ENCODE peak calls at places on chromosomes 13 and 19, in nine cellular contexts. T is HFFc6, C is progenitor cell of endocrine pancreas, P is upper lobe of right lung, A is WTC11, J is cardiac fibroblast, N is BE2C, O is heart right ventricle, D is thoracic aorta. Q is an unnamed sample.

GRCh38 chr13:113946409-113947181 is 27.3 kb downstream of the C13orf46 start:
- DNase-seq in A (no peak), T (no peak), C (no peak), P (no peak), O (no peak), N (no peak), J (no peak), D (peak), Q (no peak)

GRCh38 chr13:39374741-39375189 is 228.2 kb downstream of the LHFPL6 start:
- DNase-seq in N (no peak), J (no peak), P (no peak), O (no peak), T (peak), A (no peak), D (no peak), C (no peak), Q (no peak)

GRCh38 chr19:9881720-9882119 is 46.6 kb downstream of the PIN1 start:
- DNase-seq in A (no peak), J (no peak), P (no peak), N (no peak), T (no peak), O (no peak), C (no peak), D (no peak), Q (no peak)

GRCh38 chr13:21033224-21033855 is 28.0 kb downstream of the LATS2 start:
- DNase-seq in T (peak), C (no peak), J (peak), D (no peak), A (no peak), N (no peak), O (no peak), P (no peak), Q (no peak)

GRCh38 chr19:492091-492531 is 4.2 kb upstream of the MADCAM1 start:
- DNase-seq in C (no peak), P (no peak), N (peak), T (no peak), J (no peak), D (no peak), A (peak), O (no peak), Q (no peak)

GRCh38 chr19:30968210-30968609 is 381.0 kb downstream of the TSHZ3 start:
- DNase-seq in C (no peak), D (no peak), O (no peak), P (no peak), T (no peak), A (peak), N (no peak), J (no peak), Q (no peak)

GRCh38 chr13:113021391-113021790 is 52.4 kb downstream of the MCF2L start:
- DNase-seq in J (no peak), T (no peak), P (no peak), N (no peak), A (no peak), C (no peak), D (no peak), O (peak), Q (no peak)

GRCh38 chr13:51002736-51003135 is 93.1 kb downstream of the RNASEH2B start:
- DNase-seq in T (no peak), N (no peak), D (no peak), P (no peak), A (no peak), O (no peak), C (no peak), J (no peak), Q (no peak)

GRCh38 chr19:38430931-38431330 is 2.6 kb upstream of the RYR1 start:
- DNase-seq in A (no peak), P (no peak), O (no peak), D (no peak), N (no peak), T (no peak), C (no peak), J (no peak), Q (no peak)

GRCh38 chr19:15276620-15277019 is 44.4 kb upstream of the EPHX3 start:
- DNase-seq in J (no peak), O (no peak), T (no peak), A (no peak), C (no peak), D (no peak), N (no peak), P (no peak), Q (no peak)

GRCh38 chr13:75550159-75550567 is 572 bp downstream of the UCHL3 start:
- DNase-seq in C (no peak), T (peak), O (no peak), N (peak), D (peak), J (peak), P (no peak), A (no peak), Q (no peak)

GRCh38 chr19:13256918-13257317 is 106.7 kb downstream of the IER2 start:
- DNase-seq in A (no peak), J (no peak), P (no peak), D (no peak), O (no peak), C (no peak), T (no peak), N (no peak), Q (no peak)

GRCh38 chr13:92838786-92839185 is 387.8 kb upstream of the GPC6 start:
- DNase-seq in O (no peak), T (peak), A (no peak), P (no peak), C (no peak), N (no peak), D (no peak), J (peak), Q (no peak)

GRCh38 chr13:111449041-111449440 is 128.6 kb downstream of the TEX29 start:
- DNase-seq in D (no peak), T (no peak), P (no peak), O (no peak), C (no peak), J (no peak), N (no peak), A (no peak), Q (no peak)

GRCh38 chr13:104937881-104938280 is 1597.6 kb downstream of the EFNB2 start:
- DNase-seq in P (no peak), A (no peak), T (no peak), O (no peak), D (no peak), N (no peak), J (no peak), C (no peak), Q (no peak)

GRCh38 chr13:31797154-31797775 is 57.9 kb downstream of the RXFP2 start:
- DNase-seq in N (no peak), O (no peak), A (no peak), P (no peak), D (no peak), J (peak), T (peak), C (no peak), Q (no peak)

GRCh38 chr19:3028305-3029069 is 593 bp downstream of the TLE2 start:
- DNase-seq in N (no peak), D (no peak), T (no peak), C (peak), P (no peak), J (no peak), A (peak), O (no peak), Q (no peak)

GRCh38 chr13:62019858-62020257 is 604.2 kb upstream of the PCDH20 start:
- DNase-seq in T (no peak), N (no peak), D (no peak), A (no peak), J (no peak), C (no peak), P (no peak), O (no peak), Q (no peak)

GRCh38 chr19:17806945-17807344 is 12.0 kb downstream of the B3GNT3 start:
- DNase-seq in T (no peak), J (no peak), N (no peak), C (no peak), O (no peak), A (no peak), P (no peak), D (no peak), Q (no peak)

GRCh38 chr19:9857920-9858746 is 23.0 kb downstream of the PIN1 start:
- DNase-seq in J (no peak), P (no peak), C (no peak), O (no peak), T (no peak), A (no peak), D (no peak), N (no peak), Q (no peak)

GRCh38 chr19:30406220-30406944 is 34.2 kb downstream of the ZNF536 start:
- DNase-seq in J (no peak), C (no peak), D (no peak), A (peak), N (peak), O (peak), T (no peak), P (no peak), Q (no peak)

GRCh38 chr19:2315818-2316353 is 7.9 kb upstream of the LINGO3 start:
- DNase-seq in T (peak), C (peak), J (peak), D (no peak), N (peak), P (peak), O (peak), A (peak), Q (no peak)

GRCh38 chr13:51066091-51066831 is 44.8 kb downstream of the C13orf42 start:
- DNase-seq in O (no peak), N (no peak), C (no peak), P (no peak), T (no peak), J (no peak), A (no peak), D (no peak), Q (no peak)

GRCh38 chr19:30536975-30537374 is 164.8 kb downstream of the ZNF536 start:
- DNase-seq in P (no peak), O (no peak), N (no peak), T (no peak), D (no peak), J (no peak), A (no peak), C (no peak), Q (no peak)

GRCh38 chr19:491146-491741 is 5.0 kb upstream of the MADCAM1 start:
- DNase-seq in D (no peak), A (peak), P (no peak), C (no peak), O (peak), T (no peak), J (peak), N (peak), Q (no peak)

GRCh38 chr19:50794074-50794777 is 4.0 kb downstream of the ACP4 start:
- DNase-seq in T (no peak), N (peak), P (no peak), J (no peak), O (no peak), D (no peak), C (no peak), A (no peak), Q (no peak)
- TF ChIP-seq CTCF in T (no peak), N (peak), P (no peak), J (peak), O (no peak), D (no peak), C (peak), A (no peak), Q (no peak)

GRCh38 chr19:51514866-51515481 is 13.4 kb upstream of the SIGLEC12 start:
- DNase-seq in N (no peak), D (no peak), J (peak), A (no peak), T (peak), C (no peak), P (no peak), O (no peak), Q (no peak)

GRCh38 chr19:51513968-51514367 is 12.4 kb upstream of the SIGLEC12 start:
- DNase-seq in O (no peak), T (no peak), A (no peak), P (no peak), D (no peak), N (no peak), C (no peak), J (no peak), Q (no peak)

GRCh38 chr19:51508059-51508733 is 6.6 kb upstream of the SIGLEC12 start:
- DNase-seq in D (no peak), A (no peak), N (no peak), J (no peak), P (no peak), C (no peak), O (no peak), T (no peak), Q (no peak)

GRCh38 chr19:51509823-51510660 is 8.4 kb upstream of the SIGLEC12 start:
- DNase-seq in J (no peak), O (no peak), D (no peak), A (no peak), C (no peak), P (no peak), N (no peak), T (no peak), Q (no peak)

DNA sequence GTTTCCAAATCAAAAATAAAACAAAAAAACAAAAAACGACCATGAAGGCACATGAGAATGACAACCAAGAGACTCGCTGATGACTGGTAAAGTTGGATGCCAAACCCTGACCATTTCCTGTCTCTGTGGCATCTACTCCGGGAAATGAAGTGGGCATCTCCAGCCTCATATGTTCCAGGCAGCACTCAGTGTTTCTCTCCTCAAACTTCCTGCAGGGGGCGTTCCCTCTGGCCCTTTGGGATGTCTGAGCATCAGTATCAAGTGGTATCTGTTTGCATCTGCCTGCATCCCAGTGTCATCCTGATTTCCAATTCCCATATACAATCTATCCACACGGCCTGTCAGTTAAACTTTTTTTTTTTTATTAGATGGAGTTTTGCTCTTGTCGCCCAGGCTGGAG is 9.8 kb upstream of the SIGLEC12 start:
- DNase-seq in O (no peak), P (no peak), J (peak), T (peak), N (peak), D (no peak), C (no peak), A (peak), Q (no peak)
- TF ChIP-seq CTCF in O (no peak), P (no peak), J (peak), T (peak), N (peak), D (no peak), C (peak), A (peak), Q (no peak)

DNA sequence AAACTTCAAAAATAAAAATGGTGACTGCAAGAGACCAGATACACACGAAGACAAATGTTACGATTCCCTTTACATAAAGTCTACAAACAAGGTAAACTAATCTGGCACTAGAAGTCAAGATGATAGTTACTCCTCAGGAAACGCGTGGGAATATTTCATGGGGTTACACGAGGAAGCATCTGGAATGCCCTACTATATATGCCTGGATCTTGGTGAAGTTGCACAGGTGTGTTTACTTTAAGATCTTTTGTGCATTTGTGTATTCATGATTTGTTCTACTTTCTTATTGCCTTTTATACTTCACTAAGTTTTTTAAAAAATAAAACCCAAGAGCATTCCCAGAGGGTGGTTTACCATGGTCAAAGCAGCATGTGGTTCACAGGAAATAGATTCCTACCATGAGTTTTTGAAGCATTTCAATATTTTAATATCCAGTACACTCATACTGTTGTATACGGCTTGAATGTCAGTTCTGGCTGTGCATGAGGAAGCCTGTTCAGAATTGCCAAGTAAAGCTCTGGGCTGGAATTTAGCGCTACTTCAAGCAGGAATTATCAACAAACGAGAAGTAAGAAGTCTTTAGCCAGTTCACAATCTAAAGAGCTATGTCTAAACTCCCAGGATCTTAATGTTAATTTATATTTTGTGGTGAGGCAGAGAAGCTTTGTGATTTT is 239.8 kb upstream of the KLHL1 start:
- DNase-seq in D (no peak), J (no peak), P (no peak), C (no peak), T (no peak), N (no peak), O (no peak), A (no peak), Q (no peak)
- TF ChIP-seq CTCF in D (no peak), J (no peak), P (no peak), C (no peak), T (no peak), N (no peak), O (no peak), A (no peak), Q (no peak)

GRCh38 chr19:34838753-34839431 is 65.9 kb upstream of the ZNF599 start:
- DNase-seq in T (no peak), N (no peak), D (no peak), A (peak), C (peak), O (peak), P (no peak), J (peak), Q (no peak)
- TF ChIP-seq CTCF in T (peak), N (no peak), D (no peak), A (peak), C (peak), O (peak), P (peak), J (peak), Q (no peak)

GRCh38 chr19:11662278-11662677 is 65.0 kb downstream of the ZNF627 start:
- DNase-seq in A (no peak), J (no peak), T (no peak), P (no peak), D (no peak), N (no peak), O (no peak), C (no peak), Q (no peak)

GRCh38 chr19:11656535-11656934 is 59.3 kb downstream of the ZNF627 start:
- DNase-seq in O (no peak), N (no peak), D (no peak), P (no peak), C (no peak), A (no peak), J (no peak), T (no peak), Q (no peak)

GRCh38 chr19:11657307-11657706 is 60.0 kb downstream of the ZNF627 start:
- DNase-seq in T (no peak), J (peak), A (no peak), O (no peak), N (no peak), D (no peak), C (no peak), P (no peak), Q (no peak)

GRCh38 chr19:11658954-11659353 is 61.7 kb downstream of the ZNF627 start:
- DNase-seq in J (no peak), A (no peak), P (no peak), O (no peak), N (no peak), T (no peak), D (no peak), C (no peak), Q (no peak)

GRCh38 chr19:11659612-11660011 is 62.3 kb downstream of the ZNF627 start:
- DNase-seq in D (no peak), A (no peak), P (no peak), N (no peak), C (no peak), T (peak), J (peak), O (no peak), Q (no peak)
- TF ChIP-seq CTCF in D (no peak), A (peak), P (no peak), N (peak), C (peak), T (peak), J (peak), O (peak), Q (no peak)

GRCh38 chr19:51799311-51799997 is 4.5 kb downstream of the FPR3 start:
- DNase-seq in D (peak), C (no peak), N (peak), A (no peak), T (peak), O (peak), P (peak), J (peak), Q (peak)
- TF ChIP-seq CTCF in D (no peak), C (no peak), N (no peak), A (no peak), T (peak), O (peak), P (no peak), J (no peak), Q (no peak)

GRCh38 chr19:16404396-16404795 is 67.4 kb downstream of the EPS15L1 start:
- DNase-seq in N (no peak), P (no peak), D (no peak), O (no peak), T (no peak), J (no peak), C (no peak), A (no peak), Q (no peak)

GRCh38 chr19:16400911-16401675 is 70.7 kb downstream of the EPS15L1 start:
- DNase-seq in J (no peak), T (no peak), N (no peak), P (no peak), A (no peak), O (no peak), C (no peak), D (peak), Q (no peak)

GRCh38 chr19:16402076-16402475 is 69.7 kb downstream of the EPS15L1 start:
- DNase-seq in C (no peak), N (no peak), J (no peak), O (no peak), A (no peak), T (no peak), D (no peak), P (no peak), Q (no peak)

GRCh38 chr19:16405091-16405490 is 66.7 kb downstream of the EPS15L1 start:
- DNase-seq in T (no peak), O (no peak), J (no peak), P (no peak), N (no peak), D (no peak), C (no peak), A (no peak), Q (no peak)

GRCh38 chr19:16403151-16403977 is 68.4 kb downstream of the EPS15L1 start:
- DNase-seq in P (no peak), T (no peak), N (no peak), O (no peak), D (no peak), C (no peak), A (no peak), J (no peak), Q (no peak)
- TF ChIP-seq CTCF in P (no peak), T (peak), N (no peak), O (no peak), D (no peak), C (no peak), A (no peak), J (no peak), Q (no peak)

GRCh38 chr19:47832723-47833122 is 11.0 kb downstream of the CRX start:
- DNase-seq in A (no peak), J (no peak), C (no peak), O (no peak), N (no peak), P (no peak), T (no peak), D (no peak), Q (no peak)
- TF ChIP-seq CTCF in A (no peak), J (no peak), C (no peak), O (no peak), N (no peak), P (no peak), T (no peak), D (no peak), Q (no peak)

DNA sequence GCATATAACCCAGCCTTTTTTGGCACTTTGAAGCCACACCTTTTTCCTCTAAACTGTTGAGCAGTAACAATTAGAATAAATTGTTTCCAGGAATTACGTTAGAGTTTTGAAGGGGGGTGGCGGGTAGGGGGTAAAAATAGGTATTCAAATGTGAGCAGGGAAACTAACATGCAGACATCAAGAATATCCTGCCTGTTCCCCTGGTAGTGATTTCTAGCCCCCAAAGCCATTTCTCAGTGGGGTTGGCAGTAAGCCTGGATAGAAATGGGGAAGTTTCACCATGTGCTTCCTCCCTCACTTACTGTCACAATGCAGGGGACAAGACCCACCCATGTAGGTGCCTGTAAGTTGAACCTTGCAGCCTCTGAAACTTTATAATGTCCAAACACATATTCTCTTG is 3.8 kb downstream of the DOCK9 start:
- DNase-seq in P (no peak), N (no peak), J (no peak), T (no peak), C (no peak), A (no peak), O (no peak), D (no peak), Q (no peak)
- TF ChIP-seq CTCF in P (no peak), N (no peak), J (no peak), T (no peak), C (no peak), A (no peak), O (no peak), D (no peak), Q (no peak)

DNA sequence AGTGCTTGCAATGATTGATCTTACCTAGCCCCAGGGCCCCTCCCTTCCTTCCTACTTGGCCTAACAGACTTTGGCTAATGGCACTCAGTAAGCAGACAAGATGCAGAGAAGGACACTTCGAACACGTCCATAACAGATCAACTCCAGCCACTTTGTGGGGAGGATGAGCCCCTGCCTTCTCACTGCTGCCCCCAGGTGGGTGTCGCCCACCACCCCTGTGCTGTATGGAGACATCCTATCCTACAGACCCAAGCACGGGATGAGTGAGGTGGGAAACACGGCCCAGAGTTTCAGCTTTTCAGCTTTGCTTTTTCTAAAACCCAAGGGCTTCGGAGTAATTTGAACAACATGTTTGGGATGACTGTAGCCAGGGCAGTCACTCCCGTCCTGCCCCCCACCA is 5.5 kb downstream of the SLC7A1 start:
- DNase-seq in P (no peak), O (no peak), T (no peak), J (no peak), A (peak), D (no peak), C (no peak), N (peak), Q (no peak)
- TF ChIP-seq CTCF in P (no peak), O (no peak), T (peak), J (no peak), A (no peak), D (no peak), C (peak), N (peak), Q (no peak)